ENCODE peak calls at places on chromosomes 16 and 17, in five cellular contexts. F is stimulated activated naive B cell treated with anti-CD40 and anti-IgM and Interleukin-4, amounts not matched to agents 10 μg/mL and 1 μg/mL and 100 μg/mL, for 72 hours; N is adrenal gland; E is ACHN; C is activated gamma-delta T cell treated with anti-CD3 and anti-CD28 coated beads, Interleukin-2, amount 50 U/mL, for 16 hours. J is an unnamed sample.

GRCh38 chr17:78368348-78368747 is 8.5 kb upstream of the SOCS3 start:
- DNase-seq in F (no peak), N (no peak), E (no peak), C (no peak), J (no peak)

GRCh38 chr16:64167851-64168770 is 953.8 kb downstream of the CDH11 start:
- DNase-seq in F (no peak), N (no peak), E (no peak), C (no peak), J (no peak)

GRCh38 chr17:32805029-32805976 is 71.6 kb downstream of the MYO1D start:
- DNase-seq in F (no peak), N (no peak), E (no peak), C (no peak), J (no peak)

GRCh38 chr16:15874745-15875314 is 13.6 kb downstream of the CEP20 start:
- DNase-seq in F (no peak), N (peak; percentile 68), E (peak; percentile 84), C (no peak), J (no peak)

GRCh38 chr16:86833136-86833535 is 254.8 kb downstream of the FOXL1 start:
- DNase-seq in F (no peak), N (no peak), E (no peak), C (no peak), J (no peak)

GRCh38 chr16:91484-91883 is 13.5 kb downstream of the MPG start:
- DNase-seq in F (no peak), N (peak; percentile 75), E (no peak), C (no peak), J (no peak)

GRCh38 chr16:79933586-79933985 is 333.0 kb upstream of the MAF start:
- DNase-seq in F (no peak), N (no peak), E (no peak), C (no peak), J (no peak)

GRCh38 chr17:3946711-3947235 is 17.5 kb downstream of the ATP2A3 start:
- DNase-seq in F (no peak), N (no peak), E (no peak), C (no peak), J (no peak)

GRCh38 chr16:75203106-75203505 is 3.9 kb downstream of the CTRB2 start:
- DNase-seq in F (no peak), N (no peak), E (no peak), C (no peak), J (no peak)

GRCh38 chr17:376936-377863 is 24.6 kb upstream of the RPH3AL start:
- DNase-seq in F (no peak), N (no peak), E (no peak), C (no peak), J (no peak)

GRCh38 chr16:66383551-66383950 is 17.1 kb downstream of the CDH5 start:
- DNase-seq in F (no peak), N (no peak), E (no peak), C (no peak), J (no peak)

GRCh38 chr17:82249896-82250581 is 21.2 kb downstream of the SLC16A3 start:
- DNase-seq in F (no peak), N (no peak), E (no peak), C (no peak), J (no peak)